ENCODE peak calls at places on chromosomes 13 and 19, in four cellular contexts. Z, B, U and P are unnamed samples.
A peak's percentile ranks its signal among the peaks of the same experiment; 100 is the strongest.

GRCh38 chr19:14672043-14672872 is 2.4 kb downstream of the ADGRE3 start:
- DNase-seq in U (no peak), Z (no peak), B (no peak), P (no peak)

GRCh38 chr13:80093888-80094287 is 247.0 kb downstream of the SPRY2 start:
- DNase-seq in B (no peak), U (no peak), Z (no peak), P (no peak)

GRCh38 chr13:50129923-50130685 is 114.9 kb downstream of the KCNRG start:
- DNase-seq in U (peak; percentile 30), Z (peak; percentile 13), B (peak; percentile 76), P (no peak)

GRCh38 chr19:7497292-7497691 is 8.5 kb upstream of the PEX11G start:
- DNase-seq in U (no peak), Z (no peak), B (peak; percentile 72), P (peak; percentile 34)

GRCh38 chr13:86900906-86901305 is 770.3 kb upstream of the SLITRK5 start:
- DNase-seq in B (no peak), Z (no peak), U (no peak), P (no peak)

GRCh38 chr19:47435883-47436417 is 16.6 kb upstream of the MEIS3 start:
- DNase-seq in U (no peak), Z (no peak), B (no peak), P (no peak)

GRCh38 chr13:111288276-111288675 is 32.2 kb upstream of the TEX29 start:
- DNase-seq in B (no peak), U (no peak), Z (no peak), P (no peak)

GRCh38 chr19:39502640-39503417 is 4.1 kb downstream of the DLL3 start:
- DNase-seq in Z (no peak), B (peak; percentile 95), U (peak; percentile 62), P (peak; percentile 90)

GRCh38 chr13:76271728-76272232 is 614.4 kb downstream of the KCTD12 start:
- DNase-seq in B (no peak), U (no peak), Z (no peak), P (no peak)

DNA sequence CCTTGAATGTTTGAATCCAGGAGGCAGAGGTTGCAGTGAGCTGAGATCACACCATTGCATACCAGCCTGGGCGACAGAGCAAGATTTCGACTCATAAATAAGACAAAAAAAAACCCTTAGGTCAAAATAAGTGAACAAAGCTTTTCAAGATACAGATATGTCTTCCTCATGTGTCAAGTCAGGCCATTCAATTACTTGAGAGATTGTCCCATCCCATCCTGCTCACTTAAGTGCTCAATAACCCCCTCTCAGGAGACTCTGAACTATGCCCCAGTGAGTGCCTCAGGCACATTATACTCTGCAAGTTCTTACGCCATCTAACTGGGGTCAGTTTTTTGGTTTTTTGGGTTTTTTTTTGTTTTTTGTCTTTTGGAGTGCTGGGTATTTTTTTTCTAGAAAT is 2.6 kb downstream of the ZNF91 start:
- DNase-seq in Z (peak; percentile 22), B (peak; percentile 10), U (no peak), P (no peak)
- H3K4me2 ChIP-seq in Z (peak overlapping the region; percentile 82), B (peak overlapping the region; percentile 90), U (peak overlapping the region; percentile 78), P (no peak overlapping the region)

DNA sequence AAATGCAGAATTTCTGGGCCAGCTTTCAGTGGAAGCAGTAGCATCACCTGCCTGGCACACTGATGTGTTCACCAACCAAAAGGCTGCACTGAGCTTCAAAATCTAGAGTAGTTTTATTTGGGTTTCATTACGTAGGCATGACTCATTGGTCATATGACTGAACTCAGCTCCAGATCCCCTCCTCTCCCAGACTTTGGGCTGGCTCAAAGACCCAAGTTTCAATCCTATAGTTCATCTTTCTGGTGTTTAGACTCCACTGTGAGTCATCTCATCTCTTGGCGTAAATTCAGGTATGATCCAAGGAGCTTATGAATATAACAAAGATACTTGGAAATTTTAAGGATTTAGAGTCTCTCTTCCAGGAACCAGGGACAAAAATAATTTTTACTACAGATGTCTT is 17.7 kb downstream of the ZMYM5 start:
- DNase-seq in B (no peak), U (peak; percentile 35), Z (peak; percentile 99), P (no peak)
- H4K20me1 ChIP-seq in B (no peaks in the 10 kb centered on the region), U (no peaks in the 10 kb centered on the region), Z (no peaks in the 10 kb centered on the region), P (no peaks in the 10 kb centered on the region)

GRCh38 chr13:25372275-25373081 is 704 bp downstream of the ATP8A2 start:
- DNase-seq in Z (no peak), B (peak; percentile 66), U (no peak), P (no peak)

GRCh38 chr13:25377244-25377962 is 5.6 kb downstream of the ATP8A2 start:
- DNase-seq in U (no peak), Z (no peak), B (no peak), P (no peak)

GRCh38 chr13:25371158-25371557 is 616 bp upstream of the ATP8A2 start:
- DNase-seq in U (no peak), Z (no peak), B (no peak), P (no peak)

GRCh38 chr13:25375727-25376358 is 4.1 kb downstream of the ATP8A2 start:
- DNase-seq in Z (peak; percentile 63), B (peak; percentile 54), U (peak; percentile 18), P (peak; percentile 28)

GRCh38 chr13:25371608-25372274 is at the start of gene ATP8A2:
- DNase-seq in Z (no peak), U (no peak), B (peak; percentile 78), P (no peak)
- H3K4me2 ChIP-seq in Z (no peak within 1 kb of the TSS), U (no peak within 1 kb of the TSS), B (peak within 1 kb of the TSS; percentile 98), P (no peak within 1 kb of the TSS)

GRCh38 chr19:3380829-3381228 is 14.4 kb downstream of the NFIC start:
- DNase-seq in U (no peak), Z (no peak), B (no peak), P (no peak)
- H4K20me1 ChIP-seq in U (peaks cover 36% of the 10 kb centered on the region), Z (peaks cover 6% of the 10 kb centered on the region), B (no peaks in the 10 kb centered on the region), P (no peaks in the 10 kb centered on the region)

GRCh38 chr19:13095934-13096890 is 6.4 kb downstream of the LYL1 start:
- DNase-seq in B (peak; percentile 90), Z (peak; percentile 46), U (no peak), P (no peak)
- H3K4me2 ChIP-seq in B (peak overlapping the region; percentile 75), Z (peak overlapping the region; percentile 83), U (peak overlapping the region; percentile 32), P (peak overlapping the region; percentile 94)

GRCh38 chr19:12945479-12946091 is at the start of gene RAD23A:
- DNase-seq in B (peak; percentile 100), U (peak; percentile 96), Z (peak; percentile 100), P (peak; percentile 98)
- H4K20me1 ChIP-seq in B (peaks cover 17% of the 10 kb centered on the region), U (peaks cover 29% of the 10 kb centered on the region), Z (peaks cover 17% of the 10 kb centered on the region), P (no peaks in the 10 kb centered on the region)

GRCh38 chr13:20188649-20189553 is 3.8 kb downstream of the GJB2 start:
- DNase-seq in B (peak; percentile 37), Z (no peak), U (no peak), P (no peak)
- H3K4me2 ChIP-seq in B (no peak overlapping the region), Z (no peak overlapping the region), U (no peak overlapping the region), P (no peak overlapping the region)

GRCh38 chr19:18665771-18666202 is 17.7 kb upstream of the CRTC1 start:
- DNase-seq in Z (no peak), B (no peak), U (no peak), P (no peak)

GRCh38 chr19:18666304-18666703 is 17.2 kb upstream of the CRTC1 start:
- DNase-seq in B (no peak), Z (no peak), U (no peak), P (no peak)

GRCh38 chr19:18661346-18661745 is 22.1 kb upstream of the CRTC1 start:
- DNase-seq in U (no peak), B (no peak), Z (no peak), P (no peak)

GRCh38 chr19:18662972-18663732 is 20.3 kb upstream of the CRTC1 start:
- DNase-seq in U (no peak), B (peak; percentile 59), Z (no peak), P (no peak)

GRCh38 chr19:18663940-18664530 is 19.4 kb upstream of the CRTC1 start:
- DNase-seq in B (no peak), Z (no peak), U (no peak), P (no peak)
- H4K20me1 ChIP-seq in B (peaks cover 45% of the 10 kb centered on the region), Z (no peaks in the 10 kb centered on the region), U (peaks cover 27% of the 10 kb centered on the region), P (no peaks in the 10 kb centered on the region)

GRCh38 chr13:72346716-72347115 is 380.7 kb downstream of the MZT1 start:
- DNase-seq in Z (no peak), B (peak; percentile 34), U (no peak), P (no peak)
- H3K4me2 ChIP-seq in Z (no peak overlapping the region), B (no peak overlapping the region), U (no peak overlapping the region), P (no peak overlapping the region)